ENCODE peak calls at places on chromosomes 16 and 17, in four cellular contexts. G, K, C and I are unnamed samples.

GRCh38 chr16:70572926-70573270 is 49.3 kb downstream of the SF3B3 start:
- DNase-seq in G (no peak), K (no peak), C (no peak), I (no peak)

GRCh38 chr17:3754458-3755334 is 31.0 kb downstream of the HASPIN start:
- DNase-seq in G (no peak), K (no peak), C (no peak), I (peak; percentile 91)

GRCh38 chr17:35486920-35487727 is 38.6 kb upstream of the SLFN13 start:
- DNase-seq in G (peak; percentile 75), K (peak; percentile 56), C (peak; percentile 6), I (no peak)

GRCh38 chr16:31476305-31477219 is 4.6 kb downstream of the TGFB1I1 start:
- DNase-seq in G (peak; percentile 66), K (no peak), C (no peak), I (no peak)

GRCh38 chr17:74513987-74514631 is 17.2 kb downstream of the CD300LB start:
- DNase-seq in G (no peak), K (peak; percentile 17), C (no peak), I (no peak)

GRCh38 chr16:54875443-54875842 is 55.2 kb upstream of the IRX5 start:
- DNase-seq in G (no peak), K (peak; percentile 8), C (no peak), I (no peak)

GRCh38 chr16:535446-536405 is 8.2 kb downstream of the CAPN15 start:
- DNase-seq in G (no peak), K (peak; percentile 69), C (peak; percentile 32), I (no peak)

GRCh38 chr16:50680907-50681885 is at the start of gene SNX20:
- DNase-seq in G (no peak), K (no peak), C (no peak), I (no peak)

GRCh38 chr16:48659940-48660339 is 50.0 kb upstream of the N4BP1 start:
- DNase-seq in G (no peak), K (no peak), C (no peak), I (no peak)

GRCh38 chr16:531494-532125 is 4.1 kb downstream of the CAPN15 start:
- DNase-seq in G (no peak), K (no peak), C (no peak), I (no peak)

GRCh38 chr17:78107457-78107856 is 21.1 kb downstream of the TMC6 start:
- DNase-seq in G (peak; percentile 2), K (peak; percentile 12), C (no peak), I (no peak)

GRCh38 chr17:45677770-45678169 is 106.3 kb upstream of the CRHR1 start:
- DNase-seq in G (no peak), K (no peak), C (no peak), I (no peak)

GRCh38 chr16:88924834-88925539 is 52.0 kb downstream of the CBFA2T3 start:
- DNase-seq in G (peak; percentile 75), K (peak; percentile 78), C (peak; percentile 73), I (no peak)

GRCh38 chr17:48555616-48556533 is 11.0 kb upstream of the HOXB2 start:
- DNase-seq in G (no peak), K (no peak), C (no peak), I (no peak)

GRCh38 chr16:75387951-75388350 is 45.4 kb downstream of the CFDP1 start:
- DNase-seq in G (no peak), K (no peak), C (no peak), I (no peak)

GRCh38 chr16:87561200-87562105 is 40.9 kb upstream of the JPH3 start:
- DNase-seq in G (no peak), K (no peak), C (no peak), I (no peak)

GRCh38 chr17:48310748-48311213 is 119.2 kb downstream of the SKAP1 start:
- DNase-seq in G (no peak), K (no peak), C (no peak), I (no peak)